ENCODE peak calls at places on chromosomes 5 and 9, in ten cellular contexts. One of them, this sample, is unnamed.

GRCh38 chr5:172407861-172408260 is 46.5 kb downstream of the SH3PXD2B start:
- DNase-seq in endothelial cell: no peak
- DNase-seq in A673: no peak
- DNase-seq in A549: no peak
- DNase-seq in fibroblast of pulmonary artery: peak; percentile 62
- DNase-seq in natural killer cell: no peak
- DNase-seq in AG10803: peak; percentile 59
- DNase-seq in cardiac muscle cell: peak; percentile 32
- DNase-seq in GM12865: no peak
- DNase-seq in uterus: peak; percentile 75
- DNase-seq in this sample: no peak

GRCh38 chr5:180127682-180128670 is 56.4 kb upstream of the RNF130 start:
- DNase-seq in endothelial cell: peak; percentile 2
- DNase-seq in A673: peak; percentile 9
- DNase-seq in A549: no peak
- DNase-seq in fibroblast of pulmonary artery: no peak
- DNase-seq in natural killer cell: peak; percentile 12
- DNase-seq in AG10803: no peak
- DNase-seq in cardiac muscle cell: no peak
- DNase-seq in GM12865: no peak
- DNase-seq in uterus: no peak
- DNase-seq in this sample: no peak

GRCh38 chr5:133456933-133457402 is 155.4 kb downstream of the FSTL4 start:
- DNase-seq in endothelial cell: no peak
- DNase-seq in A673: no peak
- DNase-seq in A549: no peak
- DNase-seq in fibroblast of pulmonary artery: peak; percentile 7
- DNase-seq in natural killer cell: no peak
- DNase-seq in AG10803: peak; percentile 48
- DNase-seq in cardiac muscle cell: peak; percentile 54
- DNase-seq in GM12865: no peak
- DNase-seq in uterus: no peak
- DNase-seq in this sample: no peak

GRCh38 chr5:22754155-22754554 is 99.0 kb downstream of the CDH12 start:
- DNase-seq in endothelial cell: no peak
- DNase-seq in A673: no peak
- DNase-seq in A549: no peak
- DNase-seq in fibroblast of pulmonary artery: no peak
- DNase-seq in natural killer cell: no peak
- DNase-seq in AG10803: no peak
- DNase-seq in cardiac muscle cell: no peak
- DNase-seq in GM12865: no peak
- DNase-seq in uterus: no peak
- DNase-seq in this sample: no peak

GRCh38 chr9:136049451-136050265 is 45.4 kb downstream of the NACC2 start:
- DNase-seq in endothelial cell: no peak
- DNase-seq in A673: no peak
- DNase-seq in A549: no peak
- DNase-seq in fibroblast of pulmonary artery: no peak
- DNase-seq in natural killer cell: no peak
- DNase-seq in AG10803: no peak
- DNase-seq in cardiac muscle cell: no peak
- DNase-seq in GM12865: no peak
- DNase-seq in uterus: no peak
- DNase-seq in this sample: no peak

GRCh38 chr9:83920469-83920941 is 727 bp downstream of the KIF27 start:
- DNase-seq in endothelial cell: no peak
- DNase-seq in A673: no peak
- DNase-seq in A549: peak; percentile 60
- DNase-seq in fibroblast of pulmonary artery: peak; percentile 50
- DNase-seq in natural killer cell: no peak
- DNase-seq in AG10803: peak; percentile 35
- DNase-seq in cardiac muscle cell: peak; percentile 50
- DNase-seq in GM12865: no peak
- DNase-seq in uterus: no peak
- DNase-seq in this sample: no peak

GRCh38 chr5:127042593-127042992 is 12.2 kb upstream of the MARCHF3 start:
- DNase-seq in endothelial cell: no peak
- DNase-seq in A673: no peak
- DNase-seq in A549: no peak
- DNase-seq in fibroblast of pulmonary artery: peak; percentile 54
- DNase-seq in natural killer cell: no peak
- DNase-seq in AG10803: peak; percentile 28
- DNase-seq in cardiac muscle cell: peak; percentile 36
- DNase-seq in GM12865: no peak
- DNase-seq in uterus: no peak
- DNase-seq in this sample: no peak

GRCh38 chr5:56206126-56206525 is 27.0 kb downstream of the ANKRD55 start:
- DNase-seq in endothelial cell: no peak
- DNase-seq in A673: no peak
- DNase-seq in A549: no peak
- DNase-seq in fibroblast of pulmonary artery: peak; percentile 82
- DNase-seq in natural killer cell: no peak
- DNase-seq in AG10803: peak; percentile 67
- DNase-seq in cardiac muscle cell: peak; percentile 70
- DNase-seq in GM12865: no peak
- DNase-seq in uterus: no peak
- DNase-seq in this sample: no peak

GRCh38 chr5:136710834-136711233 is 345.5 kb upstream of the TRPC7 start:
- DNase-seq in endothelial cell: no peak
- DNase-seq in A673: no peak
- DNase-seq in A549: no peak
- DNase-seq in fibroblast of pulmonary artery: no peak
- DNase-seq in natural killer cell: no peak
- DNase-seq in AG10803: no peak
- DNase-seq in cardiac muscle cell: no peak
- DNase-seq in GM12865: no peak
- DNase-seq in uterus: no peak
- DNase-seq in this sample: no peak

DNA sequence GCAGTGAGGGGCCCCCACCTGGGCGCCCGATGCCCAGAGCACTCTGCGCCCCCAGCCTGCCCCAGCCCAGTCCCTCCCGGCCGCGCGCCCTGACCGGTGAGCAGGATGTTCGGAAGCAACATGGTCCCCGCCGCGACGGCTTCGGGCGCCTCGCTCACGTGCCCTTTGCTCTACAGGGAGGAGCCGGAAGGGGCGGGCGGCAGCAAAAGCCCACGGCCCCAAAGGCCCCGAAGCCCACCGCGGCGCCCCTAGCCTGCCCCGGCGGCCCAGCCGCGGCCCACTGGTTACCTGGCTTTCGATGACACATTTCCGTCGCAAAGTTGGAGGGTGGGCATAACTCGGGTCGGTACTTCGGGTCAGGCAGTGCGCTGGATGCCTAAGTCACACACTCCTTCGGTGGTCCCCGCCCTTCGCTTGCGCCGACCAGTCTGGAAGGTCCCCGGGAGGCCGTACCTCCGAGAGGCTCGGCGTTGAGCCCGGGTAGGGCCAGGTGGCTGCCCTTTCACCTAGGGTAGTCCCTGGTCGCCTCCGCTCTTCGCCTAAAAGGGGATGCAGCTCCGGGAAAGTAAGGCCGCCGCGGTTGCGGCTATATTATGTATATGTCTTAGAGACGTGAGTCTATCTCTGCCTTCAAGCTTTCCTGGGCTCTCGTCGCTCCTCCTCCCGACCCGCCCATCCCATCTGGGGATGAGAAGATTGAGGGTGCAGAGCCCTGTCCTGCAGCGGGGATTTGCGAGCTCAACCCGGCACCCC is at the start of the genes AK6, RAD17 and TAF9:
- DNase-seq in endothelial cell: peak; percentile 87
- DNase-seq in A673: peak; percentile 93
- DNase-seq in A549: peak; percentile 90
- DNase-seq in fibroblast of pulmonary artery: peak; percentile 92
- DNase-seq in natural killer cell: peak; percentile 90
- DNase-seq in AG10803: peak; percentile 89
- DNase-seq in cardiac muscle cell: peak; percentile 94
- DNase-seq in GM12865: peak; percentile 96
- DNase-seq in uterus: peak; percentile 91
- DNase-seq in this sample: peak; percentile 80
- TF ChIP-seq CTCF in endothelial cell: no peak
- TF ChIP-seq CTCF in A673: no peak
- TF ChIP-seq CTCF in A549: no peak
- TF ChIP-seq CTCF in fibroblast of pulmonary artery: no peak
- TF ChIP-seq CTCF in natural killer cell: no peak
- TF ChIP-seq CTCF in AG10803: no peak
- TF ChIP-seq CTCF in cardiac muscle cell: no peak
- TF ChIP-seq CTCF in GM12865: no peak
- TF ChIP-seq CTCF in uterus: peak; percentile 4
- TF ChIP-seq CTCF in this sample: no peak

GRCh38 chr5:10220253-10220652 is 29.4 kb downstream of the ATPSCKMT start:
- DNase-seq in endothelial cell: no peak
- DNase-seq in A673: no peak
- DNase-seq in A549: no peak
- DNase-seq in fibroblast of pulmonary artery: no peak
- DNase-seq in natural killer cell: no peak
- DNase-seq in AG10803: no peak
- DNase-seq in cardiac muscle cell: no peak
- DNase-seq in GM12865: no peak
- DNase-seq in uterus: no peak
- DNase-seq in this sample: no peak
- TF ChIP-seq CTCF in endothelial cell: no peak
- TF ChIP-seq CTCF in A673: no peak
- TF ChIP-seq CTCF in A549: no peak
- TF ChIP-seq CTCF in fibroblast of pulmonary artery: no peak
- TF ChIP-seq CTCF in natural killer cell: no peak
- TF ChIP-seq CTCF in AG10803: peak; percentile 42
- TF ChIP-seq CTCF in cardiac muscle cell: no peak
- TF ChIP-seq CTCF in GM12865: no peak
- TF ChIP-seq CTCF in uterus: no peak
- TF ChIP-seq CTCF in this sample: no peak

GRCh38 chr9:92342825-92343488 is 17.2 kb downstream of the CENPP start:
- DNase-seq in endothelial cell: no peak
- DNase-seq in A673: no peak
- DNase-seq in A549: no peak
- DNase-seq in fibroblast of pulmonary artery: peak; percentile 56
- DNase-seq in natural killer cell: no peak
- DNase-seq in AG10803: peak; percentile 51
- DNase-seq in cardiac muscle cell: peak; percentile 23
- DNase-seq in GM12865: no peak
- DNase-seq in uterus: no peak
- DNase-seq in this sample: no peak
- TF ChIP-seq CTCF in endothelial cell: no peak
- TF ChIP-seq CTCF in A673: peak; percentile 46
- TF ChIP-seq CTCF in A549: peak; percentile 27
- TF ChIP-seq CTCF in fibroblast of pulmonary artery: peak; percentile 2
- TF ChIP-seq CTCF in natural killer cell: no peak
- TF ChIP-seq CTCF in AG10803: peak; percentile 48
- TF ChIP-seq CTCF in cardiac muscle cell: peak; percentile 2
- TF ChIP-seq CTCF in GM12865: no peak
- TF ChIP-seq CTCF in uterus: no peak
- TF ChIP-seq CTCF in this sample: no peak

GRCh38 chr5:58153255-58153654 is 306.6 kb downstream of the PLK2 start:
- DNase-seq in endothelial cell: no peak
- DNase-seq in A673: no peak
- DNase-seq in A549: no peak
- DNase-seq in fibroblast of pulmonary artery: peak; percentile 24
- DNase-seq in natural killer cell: no peak
- DNase-seq in AG10803: no peak
- DNase-seq in cardiac muscle cell: no peak
- DNase-seq in GM12865: no peak
- DNase-seq in uterus: no peak
- DNase-seq in this sample: no peak

GRCh38 chr5:58156354-58156753 is 303.5 kb downstream of the PLK2 start:
- DNase-seq in endothelial cell: no peak
- DNase-seq in A673: no peak
- DNase-seq in A549: no peak
- DNase-seq in fibroblast of pulmonary artery: peak; percentile 51
- DNase-seq in natural killer cell: no peak
- DNase-seq in AG10803: peak; percentile 63
- DNase-seq in cardiac muscle cell: peak; percentile 46
- DNase-seq in GM12865: no peak
- DNase-seq in uterus: no peak
- DNase-seq in this sample: no peak

GRCh38 chr5:58151414-58151813 is 308.5 kb downstream of the PLK2 start:
- DNase-seq in endothelial cell: no peak
- DNase-seq in A673: no peak
- DNase-seq in A549: no peak
- DNase-seq in fibroblast of pulmonary artery: no peak
- DNase-seq in natural killer cell: no peak
- DNase-seq in AG10803: no peak
- DNase-seq in cardiac muscle cell: no peak
- DNase-seq in GM12865: no peak
- DNase-seq in uterus: no peak
- DNase-seq in this sample: no peak

DNA sequence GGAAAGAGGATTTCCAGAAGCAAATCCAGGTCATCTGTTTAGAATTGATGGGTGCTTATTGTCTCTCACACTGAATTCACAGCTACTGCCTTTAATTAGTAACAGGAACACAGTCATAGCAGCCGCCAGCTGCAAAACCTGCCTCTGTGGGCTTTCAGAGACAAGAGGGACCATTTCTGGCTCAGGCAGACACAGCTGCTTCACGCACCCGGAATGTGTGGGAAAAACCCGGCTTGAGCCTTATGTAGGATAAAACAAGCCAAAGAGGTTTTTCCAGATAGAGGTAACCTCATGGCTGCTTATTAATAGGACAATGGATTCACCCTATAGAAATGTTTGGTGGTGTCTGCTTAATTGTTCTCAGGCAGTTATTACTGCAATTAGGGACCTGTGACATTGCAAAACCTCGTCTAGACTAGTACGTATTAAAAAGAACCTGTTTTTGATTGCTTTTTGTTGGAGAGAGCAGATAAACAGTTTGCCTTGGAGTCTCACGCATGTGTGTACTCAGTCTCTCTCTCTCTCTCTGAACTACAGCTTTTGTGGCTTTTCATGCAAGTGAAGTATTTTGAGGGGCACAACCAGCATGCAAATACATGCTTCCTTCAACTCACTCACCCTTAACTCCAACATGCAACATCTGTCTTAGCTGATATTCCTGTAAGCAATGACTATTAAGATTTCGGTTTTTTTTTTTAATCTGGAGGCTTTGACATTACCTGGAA is 302.7 kb downstream of the PLK2 start:
- DNase-seq in endothelial cell: no peak
- DNase-seq in A673: no peak
- DNase-seq in A549: no peak
- DNase-seq in fibroblast of pulmonary artery: peak; percentile 27
- DNase-seq in natural killer cell: no peak
- DNase-seq in AG10803: peak; percentile 77
- DNase-seq in cardiac muscle cell: peak; percentile 48
- DNase-seq in GM12865: peak; percentile 39
- DNase-seq in uterus: no peak
- DNase-seq in this sample: no peak
- TF ChIP-seq CTCF in endothelial cell: no peak
- TF ChIP-seq CTCF in A673: no peak
- TF ChIP-seq CTCF in A549: no peak
- TF ChIP-seq CTCF in fibroblast of pulmonary artery: no peak
- TF ChIP-seq CTCF in natural killer cell: no peak
- TF ChIP-seq CTCF in AG10803: no peak
- TF ChIP-seq CTCF in cardiac muscle cell: no peak
- TF ChIP-seq CTCF in GM12865: no peak
- TF ChIP-seq CTCF in uterus: no peak
- TF ChIP-seq CTCF in this sample: no peak